ENCODE peak calls at places on chromosomes 5 and 9, in four cellular contexts. One of them, this sample, is unnamed.

GRCh38 chr5:137304227-137304874 is 194.8 kb downstream of the SPOCK1 start:
- DNase-seq in adipocyte: no peak
- DNase-seq in stimulated activated CD8-positive, alpha-beta memory T cell treated with anti-CD3 and anti-CD28 coated beads, Interleukin-12 subunit alpha, Interleukin-12 subunit beta, amount 100 ng/mL, for 1 hour: no peak
- DNase-seq in fibroblast of the aortic adventitia: no peak
- DNase-seq in this sample: no peak

GRCh38 chr5:50580506-50580905 is 85.9 kb upstream of the PARP8 start:
- DNase-seq in adipocyte: no peak
- DNase-seq in stimulated activated CD8-positive, alpha-beta memory T cell treated with anti-CD3 and anti-CD28 coated beads, Interleukin-12 subunit alpha, Interleukin-12 subunit beta, amount 100 ng/mL, for 1 hour: no peak
- DNase-seq in fibroblast of the aortic adventitia: no peak
- DNase-seq in this sample: no peak

GRCh38 chr5:18772475-18772874 is 1138.2 kb downstream of the TAF11L14 start:
- DNase-seq in adipocyte: peak; percentile 42
- DNase-seq in stimulated activated CD8-positive, alpha-beta memory T cell treated with anti-CD3 and anti-CD28 coated beads, Interleukin-12 subunit alpha, Interleukin-12 subunit beta, amount 100 ng/mL, for 1 hour: no peak
- DNase-seq in fibroblast of the aortic adventitia: no peak
- DNase-seq in this sample: peak; percentile 58

GRCh38 chr9:14315754-14316573 is 2.0 kb upstream of the NFIB start:
- DNase-seq in adipocyte: peak; percentile 27
- DNase-seq in stimulated activated CD8-positive, alpha-beta memory T cell treated with anti-CD3 and anti-CD28 coated beads, Interleukin-12 subunit alpha, Interleukin-12 subunit beta, amount 100 ng/mL, for 1 hour: no peak
- DNase-seq in fibroblast of the aortic adventitia: peak; percentile 65
- DNase-seq in this sample: peak; percentile 69

GRCh38 chr5:170112876-170113516 is 7.3 kb downstream of the FOXI1 start:
- DNase-seq in adipocyte: no peak
- DNase-seq in stimulated activated CD8-positive, alpha-beta memory T cell treated with anti-CD3 and anti-CD28 coated beads, Interleukin-12 subunit alpha, Interleukin-12 subunit beta, amount 100 ng/mL, for 1 hour: no peak
- DNase-seq in fibroblast of the aortic adventitia: no peak
- DNase-seq in this sample: peak; percentile 40

GRCh38 chr9:99140685-99141314 is 35.9 kb downstream of the TGFBR1 start:
- DNase-seq in adipocyte: peak; percentile 82
- DNase-seq in stimulated activated CD8-positive, alpha-beta memory T cell treated with anti-CD3 and anti-CD28 coated beads, Interleukin-12 subunit alpha, Interleukin-12 subunit beta, amount 100 ng/mL, for 1 hour: peak; percentile 20
- DNase-seq in fibroblast of the aortic adventitia: peak; percentile 83
- DNase-seq in this sample: peak; percentile 75

GRCh38 chr9:30075451-30076199 is 2308.8 kb upstream of the ACO1 start:
- DNase-seq in adipocyte: no peak
- DNase-seq in stimulated activated CD8-positive, alpha-beta memory T cell treated with anti-CD3 and anti-CD28 coated beads, Interleukin-12 subunit alpha, Interleukin-12 subunit beta, amount 100 ng/mL, for 1 hour: no peak
- DNase-seq in fibroblast of the aortic adventitia: no peak
- DNase-seq in this sample: no peak

GRCh38 chr9:137474271-137474670 is 15.1 kb upstream of the NSMF start:
- DNase-seq in adipocyte: no peak
- DNase-seq in stimulated activated CD8-positive, alpha-beta memory T cell treated with anti-CD3 and anti-CD28 coated beads, Interleukin-12 subunit alpha, Interleukin-12 subunit beta, amount 100 ng/mL, for 1 hour: no peak
- DNase-seq in fibroblast of the aortic adventitia: no peak
- DNase-seq in this sample: no peak

GRCh38 chr9:89740722-89741121 is 135.9 kb downstream of the GADD45G start:
- DNase-seq in adipocyte: no peak
- DNase-seq in stimulated activated CD8-positive, alpha-beta memory T cell treated with anti-CD3 and anti-CD28 coated beads, Interleukin-12 subunit alpha, Interleukin-12 subunit beta, amount 100 ng/mL, for 1 hour: no peak
- DNase-seq in fibroblast of the aortic adventitia: no peak
- DNase-seq in this sample: no peak

GRCh38 chr9:126671381-126671831 is 57.7 kb downstream of the LMX1B start:
- DNase-seq in adipocyte: no peak
- DNase-seq in stimulated activated CD8-positive, alpha-beta memory T cell treated with anti-CD3 and anti-CD28 coated beads, Interleukin-12 subunit alpha, Interleukin-12 subunit beta, amount 100 ng/mL, for 1 hour: no peak
- DNase-seq in fibroblast of the aortic adventitia: no peak
- DNase-seq in this sample: peak; percentile 28

GRCh38 chr5:157961828-157962390 is 103.0 kb upstream of the CLINT1 start:
- DNase-seq in adipocyte: no peak
- DNase-seq in stimulated activated CD8-positive, alpha-beta memory T cell treated with anti-CD3 and anti-CD28 coated beads, Interleukin-12 subunit alpha, Interleukin-12 subunit beta, amount 100 ng/mL, for 1 hour: no peak
- DNase-seq in fibroblast of the aortic adventitia: no peak
- DNase-seq in this sample: no peak

GRCh38 chr9:101326035-101326434 is 58.8 kb downstream of the BAAT start:
- DNase-seq in adipocyte: no peak
- DNase-seq in stimulated activated CD8-positive, alpha-beta memory T cell treated with anti-CD3 and anti-CD28 coated beads, Interleukin-12 subunit alpha, Interleukin-12 subunit beta, amount 100 ng/mL, for 1 hour: no peak
- DNase-seq in fibroblast of the aortic adventitia: no peak
- DNase-seq in this sample: no peak

GRCh38 chr9:129276486-129277260 is 98.6 kb upstream of the IER5L start:
- DNase-seq in adipocyte: no peak
- DNase-seq in stimulated activated CD8-positive, alpha-beta memory T cell treated with anti-CD3 and anti-CD28 coated beads, Interleukin-12 subunit alpha, Interleukin-12 subunit beta, amount 100 ng/mL, for 1 hour: no peak
- DNase-seq in fibroblast of the aortic adventitia: no peak
- DNase-seq in this sample: no peak

GRCh38 chr9:137464291-137464999 is 5.3 kb upstream of the NSMF start:
- DNase-seq in adipocyte: no peak
- DNase-seq in stimulated activated CD8-positive, alpha-beta memory T cell treated with anti-CD3 and anti-CD28 coated beads, Interleukin-12 subunit alpha, Interleukin-12 subunit beta, amount 100 ng/mL, for 1 hour: no peak
- DNase-seq in fibroblast of the aortic adventitia: no peak
- DNase-seq in this sample: no peak

GRCh38 chr5:134242146-134242545 is 16.3 kb upstream of the PPP2CA start:
- DNase-seq in adipocyte: peak; percentile 48
- DNase-seq in stimulated activated CD8-positive, alpha-beta memory T cell treated with anti-CD3 and anti-CD28 coated beads, Interleukin-12 subunit alpha, Interleukin-12 subunit beta, amount 100 ng/mL, for 1 hour: no peak
- DNase-seq in fibroblast of the aortic adventitia: peak; percentile 37
- DNase-seq in this sample: no peak

GRCh38 chr5:7856855-7857254 is 5.9 kb upstream of the CFAP90 start:
- DNase-seq in adipocyte: peak; percentile 62
- DNase-seq in stimulated activated CD8-positive, alpha-beta memory T cell treated with anti-CD3 and anti-CD28 coated beads, Interleukin-12 subunit alpha, Interleukin-12 subunit beta, amount 100 ng/mL, for 1 hour: no peak
- DNase-seq in fibroblast of the aortic adventitia: peak; percentile 40
- DNase-seq in this sample: peak; percentile 85

GRCh38 chr9:134366223-134367031 is 40.2 kb downstream of the RXRA start:
- DNase-seq in adipocyte: peak; percentile 97
- DNase-seq in stimulated activated CD8-positive, alpha-beta memory T cell treated with anti-CD3 and anti-CD28 coated beads, Interleukin-12 subunit alpha, Interleukin-12 subunit beta, amount 100 ng/mL, for 1 hour: no peak
- DNase-seq in fibroblast of the aortic adventitia: peak; percentile 93
- DNase-seq in this sample: no peak

GRCh38 chr5:78908173-78908901 is 76.8 kb downstream of the ARSB start:
- DNase-seq in adipocyte: peak; percentile 81
- DNase-seq in stimulated activated CD8-positive, alpha-beta memory T cell treated with anti-CD3 and anti-CD28 coated beads, Interleukin-12 subunit alpha, Interleukin-12 subunit beta, amount 100 ng/mL, for 1 hour: no peak
- DNase-seq in fibroblast of the aortic adventitia: peak; percentile 85
- DNase-seq in this sample: peak; percentile 56

GRCh38 chr5:171505473-171506043 is 86.1 kb downstream of the FGF18 start:
- DNase-seq in adipocyte: no peak
- DNase-seq in stimulated activated CD8-positive, alpha-beta memory T cell treated with anti-CD3 and anti-CD28 coated beads, Interleukin-12 subunit alpha, Interleukin-12 subunit beta, amount 100 ng/mL, for 1 hour: no peak
- DNase-seq in fibroblast of the aortic adventitia: no peak
- DNase-seq in this sample: no peak

GRCh38 chr5:60101561-60101960 is 208.0 kb upstream of the PDE4D start:
- DNase-seq in adipocyte: peak; percentile 19
- DNase-seq in stimulated activated CD8-positive, alpha-beta memory T cell treated with anti-CD3 and anti-CD28 coated beads, Interleukin-12 subunit alpha, Interleukin-12 subunit beta, amount 100 ng/mL, for 1 hour: no peak
- DNase-seq in fibroblast of the aortic adventitia: no peak
- DNase-seq in this sample: no peak

GRCh38 chr9:37582548-37583157 is 6.5 kb upstream of the FBXO10 start:
- DNase-seq in adipocyte: peak; percentile 87
- DNase-seq in stimulated activated CD8-positive, alpha-beta memory T cell treated with anti-CD3 and anti-CD28 coated beads, Interleukin-12 subunit alpha, Interleukin-12 subunit beta, amount 100 ng/mL, for 1 hour: no peak
- DNase-seq in fibroblast of the aortic adventitia: peak; percentile 85
- DNase-seq in this sample: peak; percentile 69

GRCh38 chr5:113161806-113162205 is 185.2 kb downstream of the DCP2 start:
- DNase-seq in adipocyte: no peak
- DNase-seq in stimulated activated CD8-positive, alpha-beta memory T cell treated with anti-CD3 and anti-CD28 coated beads, Interleukin-12 subunit alpha, Interleukin-12 subunit beta, amount 100 ng/mL, for 1 hour: no peak
- DNase-seq in fibroblast of the aortic adventitia: no peak
- DNase-seq in this sample: no peak

GRCh38 chr9:18920141-18920611 is 112.8 kb downstream of the SAXO1 start:
- DNase-seq in adipocyte: no peak
- DNase-seq in stimulated activated CD8-positive, alpha-beta memory T cell treated with anti-CD3 and anti-CD28 coated beads, Interleukin-12 subunit alpha, Interleukin-12 subunit beta, amount 100 ng/mL, for 1 hour: no peak
- DNase-seq in fibroblast of the aortic adventitia: peak; percentile 75
- DNase-seq in this sample: no peak

GRCh38 chr5:129096382-129096991 is 1.9 kb downstream of the ISOC1 start:
- DNase-seq in adipocyte: no peak
- DNase-seq in stimulated activated CD8-positive, alpha-beta memory T cell treated with anti-CD3 and anti-CD28 coated beads, Interleukin-12 subunit alpha, Interleukin-12 subunit beta, amount 100 ng/mL, for 1 hour: no peak
- DNase-seq in fibroblast of the aortic adventitia: no peak
- DNase-seq in this sample: peak; percentile 56

GRCh38 chr9:129954868-129955550 is 88.0 kb downstream of the FNBP1 start:
- DNase-seq in adipocyte: peak; percentile 24
- DNase-seq in stimulated activated CD8-positive, alpha-beta memory T cell treated with anti-CD3 and anti-CD28 coated beads, Interleukin-12 subunit alpha, Interleukin-12 subunit beta, amount 100 ng/mL, for 1 hour: no peak
- DNase-seq in fibroblast of the aortic adventitia: peak; percentile 72
- DNase-seq in this sample: no peak

GRCh38 chr5:108715408-108715807 is 32.3 kb upstream of the FER start:
- DNase-seq in adipocyte: no peak
- DNase-seq in stimulated activated CD8-positive, alpha-beta memory T cell treated with anti-CD3 and anti-CD28 coated beads, Interleukin-12 subunit alpha, Interleukin-12 subunit beta, amount 100 ng/mL, for 1 hour: no peak
- DNase-seq in fibroblast of the aortic adventitia: no peak
- DNase-seq in this sample: no peak

GRCh38 chr5:40551706-40552557 is 127.8 kb upstream of the PTGER4 start:
- DNase-seq in adipocyte: peak; percentile 93
- DNase-seq in stimulated activated CD8-positive, alpha-beta memory T cell treated with anti-CD3 and anti-CD28 coated beads, Interleukin-12 subunit alpha, Interleukin-12 subunit beta, amount 100 ng/mL, for 1 hour: no peak
- DNase-seq in fibroblast of the aortic adventitia: peak; percentile 97
- DNase-seq in this sample: no peak

GRCh38 chr9:133115604-133116345 is 5.3 kb downstream of the RALGDS start:
- DNase-seq in adipocyte: peak; percentile 14
- DNase-seq in stimulated activated CD8-positive, alpha-beta memory T cell treated with anti-CD3 and anti-CD28 coated beads, Interleukin-12 subunit alpha, Interleukin-12 subunit beta, amount 100 ng/mL, for 1 hour: no peak
- DNase-seq in fibroblast of the aortic adventitia: no peak
- DNase-seq in this sample: no peak

GRCh38 chr5:68994645-68995044 is 99.2 kb upstream of the SLC30A5 start:
- DNase-seq in adipocyte: peak; percentile 35
- DNase-seq in stimulated activated CD8-positive, alpha-beta memory T cell treated with anti-CD3 and anti-CD28 coated beads, Interleukin-12 subunit alpha, Interleukin-12 subunit beta, amount 100 ng/mL, for 1 hour: no peak
- DNase-seq in fibroblast of the aortic adventitia: no peak
- DNase-seq in this sample: no peak